ENCODE peak calls at places on chromosomes 1 and 21, in seven cellular contexts. U, G, F, B, C, X and M are unnamed samples.
A peak's percentile ranks its signal among the peaks of the same experiment; 100 is the strongest.

GRCh38 chr1:33338495-33339211 is 17.8 kb upstream of the A3GALT2 start:
- DNase-seq in U (no peak), G (no peak), F (peak; percentile 78), B (peak; percentile 79), C (no peak), X (peak; percentile 93), M (peak; percentile 86)

GRCh38 chr1:941588-942383 is 17.3 kb downstream of the NOC2L start:
- DNase-seq in U (peak; percentile 77), G (peak; percentile 88), F (peak; percentile 60), B (peak; percentile 77), C (peak; percentile 81), X (peak; percentile 91), M (peak; percentile 35)

GRCh38 chr1:59521456-59521855 is 224.6 kb downstream of the FGGY start:
- DNase-seq in U (no peak), G (no peak), F (no peak), B (no peak), C (no peak), X (no peak), M (no peak)

GRCh38 chr1:116493484-116494350 is 77.1 kb downstream of the CD58 start:
- DNase-seq in U (no peak), G (peak; percentile 55), F (no peak), B (no peak), C (no peak), X (no peak), M (no peak)

GRCh38 chr1:58931024-58931423 is 147.2 kb upstream of the JUN start:
- DNase-seq in U (no peak), G (no peak), F (no peak), B (no peak), C (no peak), X (no peak), M (no peak)

GRCh38 chr1:15426492-15427279 is 11.6 kb upstream of the CTRC start:
- DNase-seq in U (peak; percentile 54), G (no peak), F (no peak), B (peak; percentile 83), C (peak; percentile 88), X (no peak), M (no peak)

GRCh38 chr1:43586136-43586726 is 55.5 kb downstream of the PTPRF start:
- DNase-seq in U (no peak), G (no peak), F (no peak), B (no peak), C (no peak), X (no peak), M (no peak)

GRCh38 chr1:89721351-89721750 is 88.4 kb downstream of the LRRC8C start:
- DNase-seq in U (no peak), G (no peak), F (no peak), B (no peak), C (no peak), X (no peak), M (no peak)

GRCh38 chr1:57949168-57949567 is 525.3 kb upstream of the DAB1 start:
- DNase-seq in U (no peak), G (no peak), F (no peak), B (no peak), C (no peak), X (peak; percentile 7), M (no peak)

GRCh38 chr21:38496224-38496623 is 2.1 kb downstream of the ERG start:
- DNase-seq in U (no peak), G (no peak), F (no peak), B (no peak), C (no peak), X (no peak), M (no peak)

GRCh38 chr1:41021526-41022308 is at the start of gene SLFNL1:
- DNase-seq in U (no peak), G (no peak), F (no peak), B (peak; percentile 21), C (no peak), X (peak; percentile 86), M (no peak)

GRCh38 chr1:30191154-30191702 is 532.2 kb downstream of the MATN1 start:
- DNase-seq in U (peak; percentile 7), G (no peak), F (peak; percentile 51), B (no peak), C (no peak), X (peak; percentile 79), M (peak; percentile 57)

GRCh38 chr1:14924012-14924452 is 229.5 kb upstream of the TMEM51 start:
- DNase-seq in U (peak; percentile 70), G (peak; percentile 85), F (no peak), B (peak; percentile 81), C (peak; percentile 76), X (peak; percentile 41), M (no peak)

GRCh38 chr1:18256318-18257235 is 149.0 kb downstream of the IGSF21 start:
- DNase-seq in U (peak; percentile 15), G (no peak), F (peak; percentile 50), B (peak; percentile 69), C (peak; percentile 62), X (peak; percentile 56), M (no peak)

GRCh38 chr1:156677616-156678596 is 699 bp upstream of the NES start:
- DNase-seq in U (peak; percentile 72), G (peak; percentile 83), F (no peak), B (peak; percentile 79), C (no peak), X (peak; percentile 89), M (peak; percentile 56)

GRCh38 chr1:52403566-52404115 is 582 bp downstream of the ORC1 start:
- DNase-seq in U (peak; percentile 57), G (no peak), F (peak; percentile 29), B (peak; percentile 16), C (no peak), X (peak; percentile 14), M (peak; percentile 39)

GRCh38 chr1:36856126-36856525 is 178.2 kb downstream of the GRIK3 start:
- DNase-seq in U (no peak), G (no peak), F (no peak), B (no peak), C (no peak), X (no peak), M (no peak)

GRCh38 chr1:17765444-17766411 is 10.6 kb downstream of the ACTL8 start:
- DNase-seq in U (peak; percentile 53), G (no peak), F (no peak), B (no peak), C (no peak), X (no peak), M (peak; percentile 92)

GRCh38 chr1:201358596-201358995 is 18.9 kb downstream of the TNNT2 start:
- DNase-seq in U (no peak), G (peak; percentile 45), F (no peak), B (no peak), C (no peak), X (no peak), M (no peak)

GRCh38 chr1:47870480-47870879 is 126.7 kb downstream of the TRABD2B start:
- DNase-seq in U (no peak), G (no peak), F (no peak), B (no peak), C (no peak), X (no peak), M (no peak)

GRCh38 chr1:8602471-8603219 is 214.8 kb downstream of the RERE start:
- DNase-seq in U (no peak), G (no peak), F (no peak), B (no peak), C (no peak), X (no peak), M (no peak)

GRCh38 chr1:29461115-29461739 is 224.9 kb downstream of the PTPRU start:
- DNase-seq in U (no peak), G (no peak), F (no peak), B (no peak), C (no peak), X (no peak), M (no peak)

GRCh38 chr1:2875677-2876531 is 74.4 kb upstream of the TTC34 start:
- DNase-seq in U (peak; percentile 21), G (no peak), F (no peak), B (peak; percentile 49), C (no peak), X (peak; percentile 51), M (no peak)

GRCh38 chr1:37477198-37477931 is 3.0 kb downstream of the ZC3H12A start:
- DNase-seq in U (no peak), G (no peak), F (peak; percentile 65), B (no peak), C (peak; percentile 87), X (no peak), M (no peak)

GRCh38 chr1:99639945-99640344 is 6.0 kb upstream of the PALMD start:
- DNase-seq in U (no peak), G (no peak), F (no peak), B (no peak), C (no peak), X (no peak), M (no peak)

GRCh38 chr21:26572668-26573381 is at the start of gene CYYR1:
- DNase-seq in U (no peak), G (peak; percentile 68), F (no peak), B (peak; percentile 21), C (peak; percentile 16), X (no peak), M (no peak)
- H3K4me3 ChIP-seq in U (no peak within 1 kb of the TSS), G (peak within 1 kb of the TSS; percentile 55), F (peak within 1 kb of the TSS; percentile 50), B (peak within 1 kb of the TSS; percentile 48), C (no peak within 1 kb of the TSS), X (no peak within 1 kb of the TSS), M (peak within 1 kb of the TSS; percentile 40)

GRCh38 chr1:44988531-44989156 is 2.2 kb upstream of the EIF2B3 start:
- DNase-seq in U (no peak), G (no peak), F (no peak), B (no peak), C (no peak), X (no peak), M (no peak)

GRCh38 chr1:44999232-44999631 is 11.9 kb downstream of the HECTD3 start:
- DNase-seq in U (no peak), G (no peak), F (no peak), B (no peak), C (no peak), X (no peak), M (no peak)

GRCh38 chr1:44995467-44996238 is 9.3 kb upstream of the EIF2B3 start:
- DNase-seq in U (no peak), G (no peak), F (no peak), B (no peak), C (no peak), X (no peak), M (no peak)

GRCh38 chr1:44994306-44994898 is 8.0 kb upstream of the EIF2B3 start:
- DNase-seq in U (no peak), G (no peak), F (no peak), B (no peak), C (no peak), X (no peak), M (no peak)
- TF ChIP-seq CTCF in U (no peak), G (no peak), F (no peak), B (no peak), C (no peak), X (no peak), M (no peak)

GRCh38 chr1:221509575-221510360 is 232.1 kb downstream of the DUSP10 start:
- DNase-seq in U (no peak), G (no peak), F (no peak), B (no peak), C (no peak), X (no peak), M (no peak)
- H3K4me3 ChIP-seq in U (no peak overlapping the region), G (no peak overlapping the region), F (no peak overlapping the region), B (no peak overlapping the region), C (no peak overlapping the region), X (no peak overlapping the region), M (no peak overlapping the region)

DNA sequence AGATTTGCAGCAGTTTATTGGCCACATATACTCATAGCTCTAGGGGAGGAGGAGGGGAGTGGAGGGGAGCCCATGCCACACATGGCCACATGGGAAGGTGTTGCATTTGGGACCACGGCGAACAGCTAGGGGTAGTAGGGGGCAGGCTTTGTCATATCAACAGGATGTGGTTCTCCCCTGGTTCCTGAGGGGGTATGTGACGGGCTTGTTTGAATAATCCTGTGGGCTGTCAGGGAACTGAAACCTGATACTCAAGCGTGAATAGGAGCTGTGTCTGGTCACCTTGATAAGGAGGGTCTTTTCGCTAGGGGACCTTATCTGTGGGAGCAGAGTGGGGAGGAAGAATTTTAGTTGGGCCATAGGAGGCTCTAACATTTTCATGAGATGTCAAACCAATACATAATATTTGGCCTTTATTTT is 264.7 kb downstream of the CTH start:
- DNase-seq in U (no peak), G (no peak), F (no peak), B (no peak), C (no peak), X (peak; percentile 46), M (no peak)
- TF ChIP-seq CTCF in U (no peak), G (no peak), F (no peak), B (no peak), C (no peak), X (no peak), M (no peak)